ENCODE peak calls at places on chromosomes 13 and 19, in five cellular contexts. Y is K562, C is H1, S is HepG2, T is SK-N-SH. N is an unnamed sample.

GRCh38 chr13:26968431-26969335 is 202.9 kb downstream of the USP12 start:
- DNase-seq in S (peak), Y (peak), T (no peak), C (no peak), N (no peak)

GRCh38 chr19:1400281-1401137 is 833 bp downstream of the GAMT start:
- DNase-seq in T (peak), C (no peak), S (peak), Y (peak), N (no peak)

GRCh38 chr19:38831142-38831605 is 420 bp downstream of the ECH1 start:
- DNase-seq in S (peak), T (peak), C (no peak), Y (no peak), N (peak)

GRCh38 chr13:44834404-44834803 is 154.9 kb downstream of the NUFIP1 start:
- DNase-seq in Y (no peak), S (no peak), C (no peak), T (no peak), N (no peak)

GRCh38 chr13:113502686-113503085 is 12.2 kb upstream of the DCUN1D2 start:
- DNase-seq in T (no peak), S (no peak), C (no peak), Y (no peak), N (no peak)

GRCh38 chr13:42754801-42755513 is 26.4 kb upstream of the FAM216B start:
- DNase-seq in S (no peak), C (no peak), Y (no peak), T (no peak), N (no peak)

GRCh38 chr19:45769821-45770191 is 754 bp upstream of the SIX5 start:
- DNase-seq in S (no peak), C (no peak), T (no peak), Y (no peak), N (no peak)

GRCh38 chr19:3366761-3367571 is 583 bp downstream of the NFIC start:
- DNase-seq in S (no peak), T (peak), Y (peak), C (no peak), N (peak)

GRCh38 chr13:42148538-42148937 is 100.1 kb downstream of the DGKH start:
- DNase-seq in C (no peak), Y (no peak), T (no peak), S (no peak), N (no peak)

GRCh38 chr13:89163081-89163480 is 1491.9 kb downstream of the SLITRK5 start:
- DNase-seq in S (no peak), T (peak), C (no peak), Y (no peak), N (peak)

GRCh38 chr19:35167251-35168119 is 12.9 kb downstream of the FXYD5 start:
- DNase-seq in T (no peak), S (no peak), C (no peak), Y (no peak), N (no peak)

GRCh38 chr19:3324405-3324856 is 42.0 kb upstream of the NFIC start:
- DNase-seq in Y (peak), S (peak), T (peak), C (no peak), N (peak)

GRCh38 chr13:73708393-73708985 is 425.7 kb downstream of the KLF12 start:
- DNase-seq in T (peak), S (peak), Y (peak), C (no peak), N (no peak)

GRCh38 chr13:97246596-97246995 is 24.5 kb downstream of the MBNL2 start:
- DNase-seq in T (no peak), C (no peak), Y (no peak), S (no peak), N (no peak)

GRCh38 chr13:65999441-65999840 is 1230.7 kb downstream of the PCDH9 start:
- DNase-seq in S (no peak), Y (no peak), T (no peak), C (no peak), N (no peak)

GRCh38 chr13:110689041-110689440 is 16.9 kb downstream of the CARS2 start:
- DNase-seq in S (no peak), Y (no peak), C (no peak), T (no peak), N (no peak)

GRCh38 chr13:99688776-99689175 is 187.5 kb downstream of the TM9SF2 start:
- DNase-seq in T (no peak), Y (no peak), S (no peak), C (no peak), N (no peak)

GRCh38 chr19:28426110-28426901 is 786.6 kb downstream of the UQCRFS1 start:
- DNase-seq in S (no peak), C (no peak), Y (no peak), T (no peak), N (no peak)

GRCh38 chr19:43561144-43561970 is 14.0 kb downstream of the XRCC1 start:
- DNase-seq in S (no peak), C (no peak), Y (no peak), T (no peak), N (no peak)

GRCh38 chr13:86559915-86560314 is 760.7 kb upstream of the SLITRK6 start:
- DNase-seq in S (no peak), T (no peak), Y (no peak), C (no peak), N (no peak)

GRCh38 chr19:11451942-11452813 is 16.7 kb downstream of the PRKCSH start:
- DNase-seq in Y (peak), S (no peak), C (no peak), T (peak), N (no peak)

GRCh38 chr13:19345916-19346422 is 164.3 kb upstream of the TUBA3C start:
- DNase-seq in S (no peak), T (peak), C (no peak), Y (no peak), N (no peak)

GRCh38 chr13:27338816-27339215 is 68.2 kb downstream of the RASL11A start:
- DNase-seq in T (peak), Y (peak), S (peak), C (no peak), N (no peak)

GRCh38 chr13:31328549-31329229 is 128.9 kb downstream of the B3GLCT start:
- DNase-seq in T (no peak), C (no peak), Y (no peak), S (no peak), N (peak)

GRCh38 chr19:58009666-58010301 is 7.2 kb upstream of the ZNF606 start:
- DNase-seq in T (no peak), C (peak), Y (peak), S (no peak), N (peak)

GRCh38 chr19:18551631-18552030 is 6.0 kb upstream of the KXD1 start:
- DNase-seq in C (no peak), T (no peak), Y (no peak), S (no peak), N (peak)

GRCh38 chr13:70964124-70964523 is 855.9 kb upstream of the KLHL1 start:
- DNase-seq in S (peak), T (no peak), C (no peak), Y (no peak), N (peak)

GRCh38 chr13:24618219-24618955 is 61.8 kb upstream of the ATP12A start:
- DNase-seq in T (no peak), C (no peak), Y (no peak), S (no peak), N (no peak)

GRCh38 chr13:44322928-44323327 is 50.7 kb upstream of the SERP2 start:
- DNase-seq in S (no peak), T (no peak), Y (no peak), C (no peak), N (no peak)

GRCh38 chr13:58472483-58472882 is 840.9 kb downstream of the PCDH17 start:
- DNase-seq in S (no peak), T (no peak), C (no peak), Y (no peak), N (no peak)

GRCh38 chr19:54169149-54169731 is 3.7 kb downstream of the TMC4 start:
- DNase-seq in C (no peak), T (no peak), S (no peak), Y (no peak), N (no peak)

GRCh38 chr19:343451-343931 is 1.1 kb downstream of the MIER2 start:
- DNase-seq in C (no peak), Y (no peak), S (no peak), T (peak), N (no peak)

GRCh38 chr13:99269627-99270252 is 11.6 kb upstream of the GPR18 start:
- DNase-seq in S (peak), T (peak), C (no peak), Y (no peak), N (peak)

GRCh38 chr19:53531457-53531856 is 6.5 kb upstream of the ZNF331 start:
- DNase-seq in C (no peak), Y (no peak), S (peak), T (no peak), N (no peak)

GRCh38 chr13:67369895-67370660 is 139.9 kb upstream of the PCDH9 start:
- DNase-seq in Y (no peak), T (no peak), C (no peak), S (no peak), N (no peak)

GRCh38 chr13:97298816-97299215 is 76.7 kb downstream of the MBNL2 start:
- DNase-seq in T (no peak), Y (no peak), S (no peak), C (no peak), N (no peak)

GRCh38 chr13:108214511-108215383 is 589 bp downstream of the LIG4 start:
- DNase-seq in C (no peak), T (peak), Y (no peak), S (no peak), N (no peak)

GRCh38 chr13:27151798-27152599 is 19.6 kb downstream of the USP12 start:
- DNase-seq in S (peak), T (no peak), Y (no peak), C (no peak), N (no peak)

GRCh38 chr19:54137114-54137912 is at the start of gene CNOT3:
- DNase-seq in Y (peak), C (peak), T (peak), S (peak), N (peak)

GRCh38 chr19:18006895-18007604 is 920 bp upstream of the ARRDC2 start:
- DNase-seq in S (peak), T (peak), Y (peak), C (no peak), N (peak)

DNA sequence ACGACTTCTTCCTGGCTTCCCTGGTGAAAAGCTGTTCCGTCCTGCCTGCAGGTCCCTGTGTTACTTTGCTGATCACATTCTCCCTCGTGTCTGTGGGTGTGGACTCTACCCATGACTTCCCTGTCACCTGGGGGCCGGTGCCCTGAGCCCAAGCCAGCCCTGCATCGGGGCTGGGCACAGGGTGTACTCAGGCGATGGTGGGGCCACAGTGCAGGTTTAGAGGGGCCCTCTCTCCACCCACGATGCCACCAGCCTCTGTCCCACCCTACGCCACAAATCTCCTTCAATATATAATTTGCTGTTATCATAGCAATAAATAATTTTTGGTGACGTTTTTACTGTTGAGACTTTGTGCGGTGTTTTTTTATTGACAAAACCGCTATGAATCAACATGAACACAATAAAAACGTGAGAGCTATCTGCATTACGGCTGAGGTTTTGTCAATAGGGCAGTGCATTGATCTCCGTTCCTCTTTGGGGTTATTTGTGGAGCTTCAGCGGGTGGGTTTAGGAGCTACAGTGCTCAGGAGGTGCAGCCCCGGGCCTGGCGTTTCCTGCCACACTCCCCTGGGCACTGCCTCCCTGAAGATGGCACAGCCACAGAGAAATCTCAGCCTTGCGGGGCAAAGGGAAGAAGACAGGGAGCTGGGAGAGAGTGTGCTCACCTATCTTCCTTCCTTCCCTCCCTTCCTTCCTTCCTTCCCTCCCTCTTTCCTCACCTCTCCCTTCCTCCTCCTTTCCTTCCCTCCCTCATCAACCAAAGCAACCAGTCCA is 119.7 kb downstream of the URI1 start:
- DNase-seq in Y (no peak), C (no peak), S (no peak), T (peak), N (no peak)
- TF ChIP-seq JUND in Y (no peak), C (no peak), S (no peak), T (no peak), N (no peak)

DNA sequence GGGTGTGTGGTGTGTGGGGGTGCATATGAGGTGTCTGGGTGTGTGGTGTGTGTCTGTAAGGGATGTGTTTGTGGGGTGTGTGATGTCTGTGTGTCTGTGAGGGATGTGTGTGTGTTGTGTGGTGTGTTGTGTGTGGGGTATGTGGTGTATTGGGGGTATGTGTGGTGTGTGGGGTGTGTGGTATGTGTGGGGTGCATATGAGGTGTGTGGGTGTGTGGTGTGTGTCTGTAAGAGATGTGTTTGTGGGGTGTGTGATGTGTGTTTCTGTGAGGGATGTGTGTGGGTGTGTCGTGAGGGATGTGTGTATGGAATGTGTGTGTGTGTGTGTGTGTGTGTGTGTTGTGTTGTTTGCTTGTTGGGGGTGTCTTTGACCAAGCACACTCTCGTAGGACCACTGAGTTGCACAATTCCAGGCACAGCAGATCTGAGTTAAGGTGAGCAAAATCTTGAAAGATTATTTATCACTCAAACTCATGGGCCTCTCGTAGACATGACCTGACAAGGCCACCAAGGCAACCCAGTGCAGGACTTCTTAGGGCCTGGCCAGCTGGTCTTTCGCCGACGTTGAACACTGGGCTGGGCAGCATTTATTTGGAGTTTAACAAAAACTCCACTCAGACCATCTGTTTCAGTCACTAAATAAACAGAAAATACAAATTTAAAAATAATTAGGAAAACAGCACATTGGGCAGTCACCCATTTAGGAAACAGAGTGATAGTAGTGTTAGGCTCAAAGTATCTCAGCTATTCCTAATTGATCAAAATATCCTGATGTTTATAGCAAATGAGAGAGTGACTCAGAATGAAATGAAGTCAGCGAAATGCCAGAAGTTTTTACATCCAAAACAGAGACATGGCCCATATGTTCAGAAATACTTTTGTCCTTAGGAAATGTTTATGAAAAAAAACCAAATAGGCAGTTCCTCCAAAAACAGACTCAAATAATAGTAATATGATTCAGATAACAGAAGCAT is 301.1 kb downstream of the FGF9 start:
- DNase-seq in T (no peak), S (no peak), Y (no peak), C (no peak), N (no peak)
- TF ChIP-seq JUND in T (no peak), S (no peak), Y (no peak), C (no peak), N (no peak)

GRCh38 chr19:23554548-23554947 is 132.5 kb downstream of the ZNF675 start:
- DNase-seq in S (no peak), Y (no peak), T (no peak), C (no peak), N (no peak)
- TF ChIP-seq JUND in S (no peak), Y (no peak), T (no peak), C (no peak), N (no peak)

DNA sequence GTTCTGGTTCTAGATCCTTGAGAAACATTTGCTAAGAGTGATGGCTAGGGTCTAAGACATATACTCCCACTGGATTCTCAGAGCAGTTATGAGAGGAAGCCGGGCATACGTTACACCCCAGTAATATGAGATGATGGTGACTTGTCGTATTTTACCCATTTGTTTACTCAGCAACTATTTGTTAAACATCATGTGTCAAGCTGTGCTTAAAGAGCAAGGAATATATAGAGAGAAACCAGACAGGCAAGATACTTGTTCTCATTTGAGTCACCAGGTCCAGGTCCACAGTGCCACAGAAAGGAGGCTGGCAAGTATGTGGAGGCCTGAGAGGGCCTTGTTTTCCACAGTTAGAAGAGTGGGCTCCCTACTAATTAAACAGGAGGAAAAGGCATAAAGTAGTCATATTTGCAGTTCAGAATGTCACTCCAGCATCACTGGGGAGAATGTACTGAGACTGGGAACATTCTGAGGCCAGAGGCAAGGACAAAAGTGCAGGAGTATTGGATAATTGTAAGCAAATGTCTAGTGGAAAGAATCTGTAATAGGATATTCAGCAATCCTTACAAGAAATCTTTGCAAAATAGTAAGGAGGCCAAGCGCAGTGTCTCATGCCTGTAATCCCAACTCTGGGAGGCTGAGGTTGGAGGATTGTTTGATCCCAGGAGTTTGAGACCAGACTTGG is 142.2 kb downstream of the IRS2 start:
- DNase-seq in Y (no peak), S (no peak), T (no peak), C (no peak), N (peak)
- TF ChIP-seq JUND in Y (no peak), S (no peak), T (no peak), C (no peak), N (no peak)

GRCh38 chr19:16584825-16585801 is 12.9 kb upstream of the SLC35E1 start:
- DNase-seq in S (no peak), C (no peak), T (no peak), Y (no peak), N (no peak)
- TF ChIP-seq JUND in S (no peak), C (no peak), T (no peak), Y (no peak), N (no peak)

GRCh38 chr19:14434157-14434501 is 1.0 kb downstream of the PKN1 start:
- DNase-seq in C (no peak), T (peak), Y (no peak), S (no peak), N (peak)

GRCh38 chr19:14433454-14434156 is 499 bp downstream of the PKN1 start:
- DNase-seq in Y (no peak), C (no peak), S (no peak), T (peak), N (peak)

GRCh38 chr19:14435320-14436050 is 2.4 kb downstream of the PKN1 start:
- DNase-seq in T (no peak), S (no peak), C (no peak), Y (no peak), N (no peak)

GRCh38 chr19:14432817-14433453 is at the start of gene PKN1:
- DNase-seq in T (peak), S (no peak), C (no peak), Y (peak), N (no peak)

DNA sequence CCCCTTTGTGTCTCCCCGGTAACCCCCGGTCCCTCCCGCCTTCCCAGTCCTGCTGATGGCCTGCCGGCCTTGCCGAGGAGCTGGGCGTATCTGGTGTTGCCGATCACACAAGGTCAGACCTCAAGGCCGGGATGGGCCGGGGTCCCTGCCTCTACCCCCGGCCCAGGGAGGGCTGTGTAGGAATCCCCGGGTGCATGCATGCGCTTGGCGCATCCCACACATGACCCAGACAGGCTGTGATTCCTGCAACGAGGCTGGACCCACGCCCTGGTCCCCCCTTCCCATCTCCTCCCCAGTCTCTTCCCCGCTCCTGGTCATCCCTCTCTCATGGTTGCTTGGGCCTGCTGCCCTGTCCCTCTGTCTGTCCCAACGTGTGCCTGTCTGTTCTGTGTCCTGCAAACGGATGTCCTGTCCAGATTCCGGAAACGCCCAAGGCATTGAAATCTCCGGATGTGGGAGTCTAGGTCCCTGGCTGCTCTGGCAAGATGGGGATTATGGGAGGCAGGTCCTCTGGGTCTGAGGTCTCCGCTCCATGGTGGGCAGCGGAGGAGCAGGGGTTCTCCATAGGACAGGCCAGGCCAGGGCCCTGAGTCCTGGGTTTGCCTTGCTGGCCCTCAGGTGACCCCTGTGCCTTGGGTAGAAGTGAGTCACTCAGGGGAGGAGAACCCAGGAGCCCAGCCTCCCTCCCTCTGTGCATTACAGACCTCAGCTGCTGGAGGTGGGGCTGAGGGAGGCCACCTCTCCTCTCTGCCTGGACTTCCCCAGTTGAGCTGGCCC is 1.6 kb downstream of the PKN1 start:
- DNase-seq in S (peak), T (peak), C (no peak), Y (peak), N (peak)
- TF ChIP-seq JUND in S (peak), T (no peak), C (no peak), Y (peak), N (no peak)

GRCh38 chr19:47601180-47601904 is 7.6 kb upstream of the BICRA start:
- DNase-seq in Y (no peak), S (peak), C (no peak), T (no peak), N (peak)

GRCh38 chr19:47595937-47596336 is 13.0 kb upstream of the BICRA start:
- DNase-seq in S (no peak), C (no peak), Y (no peak), T (no peak), N (no peak)

GRCh38 chr19:47593860-47594259 is 15.1 kb upstream of the BICRA start:
- DNase-seq in T (no peak), C (no peak), S (no peak), Y (no peak), N (no peak)

GRCh38 chr19:47600246-47601179 is 8.4 kb upstream of the BICRA start:
- DNase-seq in Y (peak), C (peak), T (peak), S (peak), N (peak)

GRCh38 chr19:47598407-47599349 is 10.3 kb upstream of the BICRA start:
- DNase-seq in C (peak), S (peak), T (no peak), Y (peak), N (peak)
- TF ChIP-seq JUND in C (peak), S (no peak), T (peak), Y (no peak), N (no peak)

N was measured in T47D.